ENCODE peak calls at places on chromosomes 3 and 15, in seven cellular contexts. K is left ventricle myocardium inferior, C is right atrium auricular region, I is stomach, L is osteoblast, Z is GM12878, F is fibroblast of lung. R is an unnamed sample. For H3K4me1, the result is how much of the 10 kb centered on the place peaks cover.

GRCh38 chr3:142958707-142959106 is 4.8 kb downstream of the PAQR9 start:
- DNase-seq in Z (no peak), L (peak), F (no peak), K (no peak), C (no peak), I (no peak), R (no peak)

GRCh38 chr15:27701956-27702355 is 397.2 kb downstream of the OCA2 start:
- DNase-seq in F (no peak), K (no peak), C (no peak), L (no peak), Z (no peak), I (no peak), R (no peak)

GRCh38 chr3:158911586-158911985 is 109.7 kb downstream of the MFSD1 start:
- DNase-seq in Z (no peak), C (no peak), I (no peak), L (no peak), K (no peak), F (no peak), R (no peak)

GRCh38 chr15:73326157-73326556 is 42.6 kb downstream of the HCN4 start:
- DNase-seq in L (peak), K (no peak), F (no peak), Z (no peak), C (no peak), I (no peak), R (no peak)

GRCh38 chr3:17850448-17850847 is 108.0 kb upstream of the TBC1D5 start:
- DNase-seq in L (no peak), K (no peak), C (no peak), I (no peak), Z (no peak), F (no peak), R (no peak)

GRCh38 chr3:151393961-151394360 is 9.4 kb upstream of the P2RY12 start:
- DNase-seq in L (no peak), C (no peak), Z (no peak), F (no peak), K (no peak), I (no peak), R (no peak)

GRCh38 chr3:55128201-55128870 is 200.5 kb upstream of the LRTM1 start:
- DNase-seq in K (no peak), Z (no peak), L (peak), C (no peak), I (no peak), F (peak), R (no peak)

GRCh38 chr3:130900959-130901358 is 7.1 kb downstream of the ATP2C1 start:
- DNase-seq in Z (no peak), C (no peak), I (no peak), F (no peak), K (no peak), L (peak), R (no peak)

GRCh38 chr15:80159811-80160569 is 7.2 kb downstream of the FAH start:
- DNase-seq in C (no peak), F (peak), K (no peak), Z (no peak), I (no peak), L (peak), R (no peak)

GRCh38 chr3:175399156-175399840 is 540.2 kb downstream of the NAALADL2 start:
- DNase-seq in Z (no peak), C (no peak), I (no peak), L (no peak), K (no peak), F (no peak), R (no peak)

GRCh38 chr3:29430558-29430971 is 149.7 kb downstream of the RBMS3 start:
- DNase-seq in C (no peak), F (peak), K (no peak), I (no peak), L (no peak), Z (no peak), R (no peak)

DNA sequence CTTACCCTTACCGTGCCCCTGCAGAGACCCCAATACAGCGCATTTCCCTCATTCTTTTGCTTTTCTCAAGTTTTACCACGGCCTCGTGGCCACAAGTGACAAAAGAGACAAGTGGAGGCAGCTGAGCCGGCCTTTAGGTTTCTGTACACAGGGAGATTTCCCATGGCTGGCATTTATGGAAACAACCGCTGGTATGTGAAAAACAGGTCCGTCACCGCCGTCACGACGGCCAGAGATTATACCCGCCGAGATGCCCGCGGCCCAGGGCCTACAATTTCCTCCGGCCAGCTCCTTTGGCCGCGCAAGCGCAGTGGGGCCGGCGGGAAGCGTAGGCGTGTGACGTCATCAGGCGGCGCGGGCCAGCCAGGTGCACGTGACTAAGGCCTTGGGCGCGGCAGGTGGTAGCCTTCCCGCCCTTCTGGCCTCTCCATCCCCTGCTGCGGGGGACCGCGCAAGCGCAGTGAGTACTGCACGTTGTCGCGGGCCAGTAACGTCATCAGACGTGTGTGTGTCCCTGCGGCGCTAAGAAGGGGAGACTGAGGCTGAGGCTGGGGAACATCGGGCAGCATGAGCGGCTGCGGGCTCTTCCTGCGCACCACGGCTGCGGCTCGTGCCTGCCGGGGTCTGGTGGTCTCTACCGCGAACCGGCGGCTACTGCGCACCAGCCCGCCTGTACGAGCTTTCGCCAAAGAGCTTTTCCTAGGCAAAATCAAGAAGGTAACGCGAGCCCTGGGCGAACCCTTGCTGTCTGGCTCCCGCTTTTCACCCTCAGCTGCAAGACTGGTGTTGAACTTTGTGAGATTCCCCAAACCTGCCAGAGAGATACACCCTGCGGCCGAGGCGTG is at the start of gene ACAD9:
- DNase-seq in C (peak), K (peak), I (peak), Z (peak), F (peak), L (peak), R (peak)
- H3K4me3 ChIP-seq in C (peak), K (peak), I (peak), Z (peak), F (peak), L (peak), R (peak)

DNA sequence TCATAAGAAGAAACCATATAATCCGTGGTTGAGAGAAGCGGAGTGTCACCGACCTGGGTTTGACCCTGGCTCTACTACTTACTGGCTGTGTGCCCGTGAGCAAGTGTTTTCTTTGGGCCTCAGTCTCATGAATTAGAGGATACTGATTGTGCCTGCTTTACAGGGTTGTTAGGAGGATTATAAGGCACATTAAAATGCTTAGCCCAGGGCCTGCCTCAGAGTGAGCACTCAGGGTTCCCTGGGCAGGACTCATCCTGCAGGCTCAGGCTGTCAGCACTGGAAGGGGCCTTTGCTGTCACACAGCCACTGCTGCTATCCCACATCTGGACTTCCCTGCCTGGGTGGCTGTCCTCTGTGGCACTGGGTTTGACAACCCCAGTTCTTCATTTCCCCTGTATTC is 4.7 kb downstream of the PLA2G4F start:
- DNase-seq in Z (no peak), C (no peak), F (no peak), L (peak), I (no peak), K (no peak), R (no peak)
- TF ChIP-seq CTCF in Z (no peak), C (no peak), F (no peak), L (no peak), I (no peak), K (no peak), R (no peak)

GRCh38 chr15:58440181-58440910 is 8.6 kb downstream of the LIPC start:
- DNase-seq in Z (no peak), K (no peak), F (no peak), I (peak), C (peak), L (no peak), R (peak)

GRCh38 chr15:58440922-58441321 is 9.1 kb downstream of the LIPC start:
- DNase-seq in K (no peak), F (no peak), I (peak), Z (no peak), L (no peak), C (no peak), R (peak)

GRCh38 chr15:58437531-58438105 is 5.8 kb downstream of the LIPC start:
- DNase-seq in K (no peak), F (no peak), L (peak), I (no peak), C (no peak), Z (no peak), R (peak)

GRCh38 chr15:58438111-58438510 is 6.3 kb downstream of the LIPC start:
- DNase-seq in I (no peak), F (no peak), C (no peak), K (no peak), L (no peak), Z (no peak), R (no peak)

DNA sequence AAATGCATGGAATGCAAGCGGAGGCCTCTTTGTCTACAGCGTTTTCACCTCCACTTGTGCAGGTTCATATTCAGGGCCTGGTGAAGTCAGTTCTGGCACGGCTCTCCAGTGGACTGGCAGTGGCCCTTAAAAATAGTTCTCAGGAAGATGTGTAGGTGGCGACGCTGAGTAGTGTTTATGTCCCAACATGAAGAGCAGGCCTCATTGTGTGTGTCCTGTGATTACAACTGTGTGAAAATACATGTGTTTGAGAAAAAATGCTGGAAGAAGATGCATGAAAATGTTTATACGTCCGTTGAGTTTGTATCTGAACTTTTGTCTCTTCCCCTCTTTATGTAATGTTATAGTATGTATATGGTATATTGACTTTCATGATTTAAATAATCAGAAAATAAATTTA is 7.2 kb downstream of the LIPC start:
- DNase-seq in Z (no peak), L (no peak), I (no peak), K (peak), C (no peak), F (peak), R (peak)
- H3K4me1 ChIP-seq in Z (under half), L (under half), I (under half), K (half or more), C (under half), F (under half), R (under half)

GRCh38 chr15:39583586-39584265 is 2.8 kb downstream of the THBS1 start:
- DNase-seq in Z (no peak), I (no peak), L (peak), C (no peak), K (no peak), F (peak), R (peak)
- H3K4me3 ChIP-seq in Z (no peak), I (peak), L (peak), C (peak), K (peak), F (peak), R (peak)